ENCODE peak calls at places on chromosomes 6 and 20, in nine cellular contexts. I is lung, X is left lung, Z is right lobe of liver, M is cardiac muscle cell, W is right cardiac atrium, Y is skeletal muscle cell, S is left ventricle myocardium inferior, P is heart left ventricle. O is an unnamed sample.

GRCh38 chr20:40844285-40844684 is 155.2 kb upstream of the MAFB start:
- DNase-seq in I (no peak), X (no peak), M (no peak), S (no peak), Z (no peak), P (no peak), Y (no peak), W (no peak), O (no peak)

GRCh38 chr20:4187147-4187546 is 171.8 kb upstream of the RNF24 start:
- DNase-seq in Y (no peak), X (no peak), P (no peak), I (no peak), S (no peak), M (no peak), W (no peak), Z (no peak), O (no peak)

GRCh38 chr6:168299541-168300511 is 19.8 kb downstream of the DACT2 start:
- DNase-seq in S (no peak), Y (no peak), X (no peak), Z (no peak), P (no peak), M (no peak), W (no peak), I (no peak), O (no peak)

GRCh38 chr6:69887026-69887425 is 20.7 kb downstream of the COL19A1 start:
- DNase-seq in W (no peak), I (no peak), M (no peak), S (no peak), P (no peak), Y (no peak), Z (no peak), X (no peak), O (no peak)

GRCh38 chr6:129597023-129597713 is 112.8 kb downstream of the ARHGAP18 start:
- DNase-seq in M (no peak), X (no peak), Y (no peak), Z (peak; percentile 44), I (no peak), W (no peak), S (no peak), P (no peak), O (no peak)

GRCh38 chr6:151807513-151808330 is at the start of gene ESR1:
- DNase-seq in W (peak; percentile 63), P (no peak), X (no peak), S (peak; percentile 23), M (peak; percentile 52), Y (no peak), I (no peak), Z (no peak), O (peak; percentile 60)

GRCh38 chr6:37523412-37523811 is 23.7 kb upstream of the CCDC167 start:
- DNase-seq in M (no peak), I (no peak), Z (no peak), Y (no peak), S (no peak), W (no peak), X (no peak), P (no peak), O (no peak)

GRCh38 chr20:5714261-5715041 is 35.8 kb upstream of the SHLD1 start:
- DNase-seq in W (no peak), S (no peak), I (no peak), P (no peak), Y (no peak), M (peak; percentile 74), X (no peak), Z (no peak), O (no peak)

GRCh38 chr6:126716012-126716411 is 376.1 kb downstream of the CENPW start:
- DNase-seq in Y (no peak), X (no peak), S (no peak), I (no peak), Z (no peak), M (no peak), P (no peak), W (no peak), O (no peak)

GRCh38 chr6:95232477-95232876 is 344.9 kb upstream of the MANEA start:
- DNase-seq in M (no peak), W (no peak), Z (no peak), P (no peak), S (no peak), X (no peak), Y (peak; percentile 64), I (no peak), O (no peak)

GRCh38 chr6:73798592-73798991 is 102.6 kb downstream of the CD109 start:
- DNase-seq in S (no peak), Y (peak; percentile 92), I (no peak), M (peak; percentile 87), P (no peak), Z (peak; percentile 26), X (no peak), W (no peak), O (no peak)

GRCh38 chr6:129345890-129346289 is 364.1 kb downstream of the ARHGAP18 start:
- DNase-seq in I (no peak), M (peak; percentile 33), Y (peak; percentile 31), W (no peak), P (no peak), X (no peak), S (no peak), Z (no peak), O (no peak)

GRCh38 chr20:58889334-58890072 is 37.0 kb downstream of the GNAS start:
- DNase-seq in X (no peak), W (peak; percentile 61), Y (no peak), S (no peak), P (peak; percentile 67), I (no peak), Z (peak; percentile 32), M (no peak), O (peak; percentile 52)

GRCh38 chr6:41621367-41621766 is 16.9 kb upstream of the MDFI start:
- DNase-seq in P (no peak), I (no peak), W (no peak), Z (no peak), S (no peak), Y (no peak), X (no peak), M (no peak), O (no peak)

GRCh38 chr20:34579191-34579661 is 20.7 kb downstream of the MAP1LC3A start:
- DNase-seq in Z (no peak), X (no peak), W (peak; percentile 82), I (no peak), P (no peak), Y (peak; percentile 39), M (peak; percentile 84), S (peak; percentile 61), O (peak; percentile 54)

GRCh38 chr6:55822815-55823214 is 52.6 kb downstream of the BMP5 start:
- DNase-seq in Y (peak; percentile 21), M (peak; percentile 10), Z (no peak), X (no peak), W (no peak), P (no peak), I (no peak), S (no peak), O (no peak)

GRCh38 chr20:2331092-2331491 is 35.3 kb downstream of the TGM3 start:
- DNase-seq in W (no peak), I (no peak), S (no peak), P (no peak), Z (no peak), Y (no peak), X (no peak), M (no peak), O (no peak)

GRCh38 chr20:31496761-31497295 is 17.4 kb upstream of the HM13 start:
- DNase-seq in W (peak; percentile 95), P (peak; percentile 90), X (peak; percentile 73), Y (no peak), Z (peak; percentile 41), M (peak; percentile 77), S (peak; percentile 82), I (no peak), O (peak; percentile 65)
- H3K4me3 ChIP-seq in W (no peak overlapping the region), P (peak overlapping the region; percentile 24), X (no peak overlapping the region), Y (no peak overlapping the region), Z (no peak overlapping the region), M (no peak overlapping the region), S (peak overlapping the region; percentile 14), I (no peak overlapping the region), O (no peak overlapping the region)

GRCh38 chr20:10504893-10505292 is 69.8 kb downstream of the SLX4IP start:
- DNase-seq in M (peak; percentile 57), S (no peak), Z (no peak), P (no peak), Y (peak; percentile 69), W (no peak), X (no peak), I (no peak), O (no peak)
- H3K4me3 ChIP-seq in M (no peak overlapping the region), S (no peak overlapping the region), Z (no peak overlapping the region), P (no peak overlapping the region), Y (no peak overlapping the region), W (no peak overlapping the region), X (peak overlapping the region; percentile 1), I (no peak overlapping the region), O (no peak overlapping the region)

GRCh38 chr6:113560908-113561307 is 296.2 kb upstream of the MARCKS start:
- DNase-seq in P (no peak), I (no peak), Y (peak; percentile 53), X (no peak), Z (no peak), S (no peak), W (no peak), M (peak; percentile 65), O (no peak)

GRCh38 chr6:113562248-113562647 is 294.9 kb upstream of the MARCKS start:
- DNase-seq in Z (no peak), S (no peak), M (no peak), X (no peak), W (no peak), Y (no peak), I (no peak), P (no peak), O (no peak)

GRCh38 chr6:113564401-113565161 is 292.6 kb upstream of the MARCKS start:
- DNase-seq in M (peak; percentile 98), Y (peak; percentile 94), I (peak; percentile 52), P (peak; percentile 88), S (peak; percentile 86), X (peak; percentile 70), Z (peak; percentile 43), W (peak; percentile 88), O (peak; percentile 61)

GRCh38 chr6:113570176-113570575 is 287.0 kb upstream of the MARCKS start:
- DNase-seq in I (no peak), P (no peak), M (peak; percentile 45), Z (no peak), X (no peak), W (no peak), S (no peak), Y (no peak), O (no peak)

GRCh38 chr6:113565306-113565705 is 291.8 kb upstream of the MARCKS start:
- DNase-seq in X (no peak), I (no peak), S (no peak), P (no peak), W (no peak), M (no peak), Z (no peak), Y (no peak), O (no peak)
- H3K4me3 ChIP-seq in X (no peak overlapping the region), I (no peak overlapping the region), S (peak overlapping the region; percentile 56), P (peak overlapping the region; percentile 50), W (peak overlapping the region; percentile 21), M (no peak overlapping the region), Z (no peak overlapping the region), Y (no peak overlapping the region), O (no peak overlapping the region)

DNA sequence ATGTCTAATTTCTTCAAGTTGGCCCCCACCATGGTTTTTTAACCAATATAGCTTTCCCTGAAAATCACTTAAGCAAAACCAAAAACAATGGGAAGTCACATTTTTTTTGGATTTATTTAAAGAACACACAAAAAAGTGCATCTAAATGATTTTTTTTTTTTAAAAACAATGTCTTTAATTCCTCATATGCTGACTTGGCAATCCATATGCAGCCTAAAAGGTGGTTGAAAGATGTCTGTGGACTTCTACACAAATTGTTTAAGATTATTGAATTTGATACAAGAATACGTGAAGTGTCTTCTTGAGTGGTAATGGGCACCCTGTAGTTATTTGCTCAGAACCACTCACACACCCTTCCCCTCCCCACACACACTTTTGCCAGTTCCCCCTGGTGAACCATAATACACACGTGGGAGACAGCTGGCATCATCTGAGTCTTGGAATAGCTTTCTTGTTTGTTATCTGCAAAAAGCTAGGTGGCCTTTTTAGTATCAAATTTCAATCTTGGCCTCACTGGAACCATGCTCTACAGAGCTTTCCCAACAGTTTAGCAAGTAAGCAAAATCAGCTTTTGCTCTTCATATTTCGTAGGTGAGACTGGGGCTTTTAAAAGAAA is 60.9 kb upstream of the TULP1 start:
- DNase-seq in Y (no peak), X (no peak), W (no peak), S (no peak), I (no peak), P (no peak), M (no peak), Z (no peak), O (no peak)
- H3K4me3 ChIP-seq in Y (no peak overlapping the region), X (no peak overlapping the region), W (no peak overlapping the region), S (no peak overlapping the region), I (no peak overlapping the region), P (no peak overlapping the region), M (no peak overlapping the region), Z (no peak overlapping the region), O (no peak overlapping the region)

O was measured in ovary.